ENCODE peak calls at places on chromosomes 5 and 9, in eight cellular contexts. O is dermis blood vessel endothelial cell; W is activated naive CD8-positive, alpha-beta T cell treated with anti-CD3 and anti-CD28 coated beads, Interleukin-2, amount 10 ng/mL, durations not matched to agents 7 days and 5 days; K is neural progenitor cell; V is kidney tubule cell; S is activated CD8-positive, alpha-beta T cell treated with anti-CD3 and anti-CD28 coated beads for 36 hours; N is C1 segment of cervical spinal cord; H is NCI-H748 treated with DMSO at 0.1 percent for 48 hours. T is an unnamed sample.

GRCh38 chr5:173638126-173638525 is 21.7 kb upstream of the BOD1 start:
- DNase-seq in V (no peak), H (no peak), W (no peak), K (no peak), S (no peak), N (no peak), O (no peak), T (no peak)

GRCh38 chr5:176847726-176848290 is 37.4 kb downstream of the UNC5A start:
- DNase-seq in S (no peak), O (no peak), K (no peak), W (no peak), V (no peak), N (no peak), H (no peak), T (no peak)

GRCh38 chr5:132406144-132406783 is 36.8 kb downstream of the SLC22A5 start:
- DNase-seq in S (peak; percentile 35), W (no peak), K (no peak), N (no peak), O (no peak), V (no peak), H (no peak), T (no peak)

GRCh38 chr5:54616031-54616430 is 98.5 kb downstream of the SNX18 start:
- DNase-seq in H (no peak), S (no peak), N (no peak), V (peak; percentile 2), K (no peak), W (no peak), O (no peak), T (no peak)

GRCh38 chr5:38404236-38404635 is 145.9 kb downstream of the EGFLAM start:
- DNase-seq in N (no peak), S (no peak), H (no peak), V (no peak), W (no peak), O (no peak), K (no peak), T (no peak)

GRCh38 chr9:116238225-116238624 is 84.6 kb downstream of the PAPPA start:
- DNase-seq in V (peak; percentile 98), K (no peak), N (no peak), S (no peak), W (no peak), O (no peak), H (no peak), T (no peak)

GRCh38 chr5:107063511-107063910 is 607.2 kb downstream of the EFNA5 start:
- DNase-seq in W (no peak), N (no peak), H (no peak), O (no peak), K (no peak), S (no peak), V (peak; percentile 59), T (no peak)

GRCh38 chr9:131282175-131282574 is 5.9 kb upstream of the FAM78A start:
- DNase-seq in O (no peak), S (no peak), V (no peak), K (no peak), W (no peak), H (no peak), N (no peak), T (no peak)